ENCODE peak calls at places on chromosomes 3 and 15, in seven cellular contexts. X, F, V, N, U, O and D are unnamed samples. For H3K4me1 and H3K36me3, the result is how much of the 10 kb centered on the place peaks cover.

GRCh38 chr3:42144209-42144608 is 53.1 kb downstream of the TRAK1 start:
- DNase-seq in X (no peak), F (no peak), V (no peak), N (no peak), U (no peak), O (no peak), D (no peak)

GRCh38 chr15:59249816-59250215 is 43.2 kb downstream of the LDHAL6B start:
- DNase-seq in X (no peak), F (no peak), V (no peak), N (no peak), U (no peak), O (no peak), D (no peak)

GRCh38 chr3:16460886-16461285 is 52.6 kb downstream of the RFTN1 start:
- DNase-seq in X (no peak), F (no peak), V (no peak), N (no peak), U (no peak), O (no peak), D (no peak)

GRCh38 chr3:107796786-107797185 is 274.0 kb downstream of the BBX start:
- DNase-seq in X (no peak), F (no peak), V (no peak), N (no peak), U (peak), O (no peak), D (no peak)

GRCh38 chr3:134486577-134487041 is 752 bp downstream of the CEP63 start:
- DNase-seq in X (no peak), F (no peak), V (no peak), N (peak), U (no peak), O (no peak), D (no peak)

GRCh38 chr3:15750143-15750542 is 47.6 kb downstream of the ANKRD28 start:
- DNase-seq in X (no peak), F (no peak), V (no peak), N (no peak), U (no peak), O (no peak), D (no peak)

GRCh38 chr15:70355275-70355795 is 257.6 kb upstream of the TLE3 start:
- DNase-seq in X (no peak), F (no peak), V (no peak), N (no peak), U (no peak), O (no peak), D (no peak)

GRCh38 chr3:120637836-120638559 is 41.9 kb downstream of the NDUFB4 start:
- DNase-seq in X (no peak), F (no peak), V (no peak), N (no peak), U (no peak), O (no peak), D (no peak)

GRCh38 chr15:82132116-82132515 is 86.3 kb upstream of the MEX3B start:
- DNase-seq in X (no peak), F (no peak), V (no peak), N (no peak), U (no peak), O (no peak), D (no peak)

GRCh38 chr15:73900129-73900712 is 26.0 kb upstream of the LOXL1 start:
- DNase-seq in X (no peak), F (no peak), V (no peak), N (no peak), U (no peak), O (no peak), D (no peak)

GRCh38 chr3:38549082-38549481 is 52.9 kb downstream of the EXOG start:
- DNase-seq in X (no peak), F (peak), V (no peak), N (no peak), U (no peak), O (no peak), D (no peak)

GRCh38 chr15:95734422-95735316 is 595.8 kb upstream of the NR2F2 start:
- DNase-seq in X (no peak), F (no peak), V (no peak), N (no peak), U (no peak), O (no peak), D (no peak)

GRCh38 chr15:41990691-41991090 is 18.3 kb upstream of the EHD4 start:
- DNase-seq in X (no peak), F (no peak), V (no peak), N (no peak), U (no peak), O (no peak), D (no peak)

GRCh38 chr15:64807051-64807749 is 18.2 kb downstream of the PIF1 start:
- DNase-seq in X (no peak), F (no peak), V (no peak), N (no peak), U (no peak), O (no peak), D (no peak)

GRCh38 chr15:69034352-69034751 is 19.9 kb downstream of the NOX5 start:
- DNase-seq in X (no peak), F (no peak), V (peak), N (no peak), U (no peak), O (no peak), D (no peak)

GRCh38 chr3:67127254-67127653 is 129.1 kb downstream of the KBTBD8 start:
- DNase-seq in X (no peak), F (no peak), V (no peak), N (no peak), U (no peak), O (no peak), D (no peak)

GRCh38 chr3:44289882-44290462 is 48.3 kb downstream of the TOPAZ1 start:
- DNase-seq in X (no peak), F (no peak), V (no peak), N (no peak), U (peak), O (no peak), D (no peak)

GRCh38 chr3:71930056-71930991 is 145.4 kb upstream of the PROK2 start:
- DNase-seq in X (no peak), F (no peak), V (no peak), N (no peak), U (peak), O (peak), D (peak)

GRCh38 chr3:39521456-39521855 is 54.0 kb downstream of the MOBP start:
- DNase-seq in X (no peak), F (no peak), V (no peak), N (no peak), U (no peak), O (no peak), D (no peak)

GRCh38 chr3:73759290-73759689 is 134.5 kb upstream of the PDZRN3 start:
- DNase-seq in X (no peak), F (no peak), V (no peak), N (no peak), U (peak), O (no peak), D (no peak)

GRCh38 chr3:48018841-48019240 is 2.6 kb upstream of the MAP4 start:
- DNase-seq in X (no peak), F (no peak), V (no peak), N (no peak), U (peak), O (no peak), D (peak)

GRCh38 chr15:66405605-66406004 is 18.9 kb downstream of the MAP2K1 start:
- DNase-seq in X (no peak), F (no peak), V (no peak), N (no peak), U (no peak), O (no peak), D (no peak)

GRCh38 chr3:60779637-60780036 is 471.6 kb downstream of the FHIT start:
- DNase-seq in X (no peak), F (no peak), V (no peak), N (no peak), U (no peak), O (no peak), D (no peak)

GRCh38 chr15:74294010-74294409 is 57.9 kb downstream of the CCDC33 start:
- DNase-seq in X (no peak), F (no peak), V (no peak), N (no peak), U (no peak), O (no peak), D (no peak)

GRCh38 chr3:124202754-124203153 is 210.8 kb upstream of the ROPN1 start:
- DNase-seq in X (peak), F (no peak), V (no peak), N (no peak), U (peak), O (no peak), D (no peak)

GRCh38 chr3:195186041-195186709 is 84.8 kb downstream of the XXYLT1 start:
- DNase-seq in X (no peak), F (no peak), V (no peak), N (no peak), U (no peak), O (no peak), D (no peak)

GRCh38 chr3:63791974-63792373 is 27.1 kb upstream of the C3orf49 start:
- DNase-seq in X (no peak), F (no peak), V (no peak), N (no peak), U (peak), O (no peak), D (peak)

GRCh38 chr3:60079076-60079475 is 1029.3 kb upstream of the CFAP20DC start:
- DNase-seq in X (no peak), F (no peak), V (no peak), N (no peak), U (no peak), O (peak), D (no peak)

GRCh38 chr15:23564798-23565394 is 578 bp upstream of the MKRN3 start:
- DNase-seq in X (no peak), F (no peak), V (no peak), N (no peak), U (no peak), O (no peak), D (no peak)

GRCh38 chr15:36798366-36798765 is 218.9 kb downstream of the CDIN1 start:
- DNase-seq in X (no peak), F (no peak), V (no peak), N (no peak), U (no peak), O (no peak), D (no peak)

GRCh38 chr15:68386587-68387287 is 45.2 kb downstream of the ITGA11 start:
- DNase-seq in X (no peak), F (peak), V (no peak), N (no peak), U (no peak), O (no peak), D (peak)

GRCh38 chr3:111729087-111729846 is 129.8 kb upstream of the PHLDB2 start:
- DNase-seq in X (no peak), F (peak), V (no peak), N (no peak), U (no peak), O (no peak), D (peak)

GRCh38 chr3:177443469-177443868 is 246.2 kb upstream of the TBL1XR1 start:
- DNase-seq in X (no peak), F (peak), V (peak), N (no peak), U (peak), O (no peak), D (peak)
- H3K27ac ChIP-seq in X (no peak), F (no peak), V (peak), N (no peak), U (peak), O (no peak), D (no peak)

DNA sequence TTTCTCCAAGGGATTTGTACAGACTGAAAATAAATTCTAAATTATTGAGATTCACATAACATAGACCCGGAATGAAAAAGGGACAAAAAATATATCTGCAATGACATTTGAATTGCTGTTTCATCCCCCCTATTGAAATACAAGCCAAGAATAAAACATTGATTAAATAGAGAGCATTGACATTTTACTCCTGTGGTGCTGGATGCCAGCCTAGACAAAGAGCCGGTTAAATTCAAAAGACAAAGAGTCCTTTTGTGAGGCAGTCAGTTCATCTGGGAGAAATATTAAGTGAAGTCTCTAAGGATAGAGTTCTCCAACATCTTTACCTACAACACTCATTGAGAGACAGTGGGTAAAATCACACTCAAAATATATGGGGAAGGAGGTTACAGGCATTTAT is 176.0 kb upstream of the ADAMTS9 start:
- DNase-seq in X (no peak), F (no peak), V (no peak), N (no peak), U (no peak), O (no peak), D (no peak)
- H3K4me1 ChIP-seq in X (under half), F (under half), V (under half), N (under half), U (under half), O (under half), D (under half)

GRCh38 chr3:9779721-9780450 is 10.1 kb upstream of the CAMK1 start:
- DNase-seq in X (peak), F (no peak), V (no peak), N (peak), U (no peak), O (no peak), D (peak)

GRCh38 chr3:9780920-9781319 is 11.2 kb upstream of the CAMK1 start:
- DNase-seq in X (no peak), F (no peak), V (no peak), N (no peak), U (no peak), O (no peak), D (no peak)

GRCh38 chr3:9781551-9781950 is 10.7 kb downstream of the TADA3 start:
- DNase-seq in X (no peak), F (no peak), V (no peak), N (no peak), U (no peak), O (no peak), D (no peak)

GRCh38 chr3:9779197-9779596 is 9.4 kb upstream of the CAMK1 start:
- DNase-seq in X (no peak), F (no peak), V (no peak), N (no peak), U (no peak), O (no peak), D (no peak)

DNA sequence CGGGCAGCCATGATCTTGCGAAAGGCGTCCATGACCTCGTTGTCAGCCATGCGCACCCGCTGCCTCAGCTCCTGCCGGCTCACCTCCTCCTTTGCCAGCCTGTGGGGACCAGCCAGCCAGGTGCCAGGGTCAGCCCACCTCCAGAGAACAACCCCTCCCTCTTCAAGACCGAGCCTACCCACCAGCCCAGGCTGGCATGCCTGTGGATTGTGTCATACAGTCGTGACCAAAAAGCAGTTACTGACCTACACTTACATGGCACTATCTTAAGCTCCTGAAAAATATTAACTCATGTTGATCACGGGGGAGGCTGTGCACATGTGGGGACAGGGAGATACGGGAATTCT is 10.7 kb upstream of the CAMK1 start:
- DNase-seq in X (no peak), F (no peak), V (no peak), N (no peak), U (no peak), O (no peak), D (no peak)
- H3K36me3 ChIP-seq in X (half or more), F (under half), V (under half), N (under half), U (under half), O (under half), D (under half)

GRCh38 chr3:190696777-190697501 is 165.6 kb downstream of the GMNC start:
- DNase-seq in X (no peak), F (no peak), V (peak), N (no peak), U (peak), O (no peak), D (no peak)
- H3K27ac ChIP-seq in X (no peak), F (no peak), V (no peak), N (no peak), U (no peak), O (no peak), D (no peak)

DNA sequence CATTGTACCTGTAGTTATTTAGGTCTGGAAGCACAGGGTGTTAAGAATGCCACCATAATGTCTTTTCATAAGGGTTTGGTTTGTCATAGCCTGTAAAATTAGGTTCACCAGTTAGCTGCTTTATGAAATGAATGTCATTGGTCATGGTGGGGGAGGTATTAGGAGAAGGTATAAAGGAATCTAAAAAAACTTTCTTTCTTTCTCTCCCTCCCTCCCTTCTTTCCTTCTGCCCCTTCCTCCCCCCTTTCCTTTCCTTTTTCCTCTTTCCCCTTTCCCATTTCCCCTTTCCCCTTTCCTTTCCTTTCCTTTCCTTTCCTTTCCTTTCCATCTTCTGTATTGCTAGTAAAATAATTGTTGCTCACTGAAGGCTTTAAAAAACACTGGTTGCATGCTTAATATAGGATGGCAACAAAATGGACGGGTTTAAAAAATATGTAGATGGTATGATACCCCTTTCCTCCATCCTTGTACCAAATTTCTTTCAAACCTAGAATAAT is 9.6 kb downstream of the ATP2C1 start:
- DNase-seq in X (no peak), F (no peak), V (no peak), N (no peak), U (no peak), O (no peak), D (no peak)
- H3K4me1 ChIP-seq in X (under half), F (under half), V (under half), N (under half), U (under half), O (under half), D (under half)

DNA sequence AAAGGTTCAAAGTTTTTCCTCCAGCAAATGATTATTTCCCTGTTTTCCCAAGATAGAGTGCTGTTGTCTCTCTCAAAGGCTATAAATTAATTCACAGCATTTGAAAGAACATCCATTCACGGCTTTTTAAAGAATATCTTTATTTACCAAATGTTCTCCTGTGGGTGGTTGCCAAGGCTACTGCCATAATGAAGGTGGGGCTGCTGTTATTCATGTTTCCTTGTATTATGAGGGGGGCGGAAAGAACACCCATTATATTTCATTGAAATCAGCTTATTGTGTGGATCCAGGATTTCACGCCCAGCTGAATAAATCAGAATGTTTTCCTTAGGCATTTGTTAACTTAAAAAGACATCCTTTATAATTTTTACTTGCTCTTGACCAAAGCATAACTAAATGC is 10.1 kb downstream of the SRP14 start:
- DNase-seq in X (no peak), F (no peak), V (no peak), N (no peak), U (no peak), O (no peak), D (no peak)
- H3K36me3 ChIP-seq in X (half or more), F (under half), V (under half), N (under half), U (under half), O (under half), D (half or more)

GRCh38 chr15:89912674-89913396 is at the start of gene ARPIN:
- DNase-seq in X (peak), F (peak), V (no peak), N (peak), U (peak), O (no peak), D (peak)
- H3K27ac ChIP-seq in X (peak), F (peak), V (peak), N (no peak), U (peak), O (no peak), D (no peak)